ENCODE peak calls at places on chromosomes 6 and 20, in nine cellular contexts. One of them, this sample, is unnamed.

GRCh38 chr6:157535354-157536217 is 154.6 kb downstream of the ZDHHC14 start:
- DNase-seq in kidney glomerular epithelial cell: peak; percentile 68
- DNase-seq in WTC11: no peak
- DNase-seq in NCI-H345: no peak
- DNase-seq in HTR-8/SVneo: peak; percentile 23
- DNase-seq in IMR-90: peak; percentile 80
- DNase-seq in Panc1: peak; percentile 18
- DNase-seq in nephron progenitor cell: no peak
- DNase-seq in GOT3: no peak
- DNase-seq in this sample: peak; percentile 95

GRCh38 chr20:38131588-38132121 is 33.4 kb downstream of the TGM2 start:
- DNase-seq in kidney glomerular epithelial cell: no peak
- DNase-seq in WTC11: no peak
- DNase-seq in NCI-H345: no peak
- DNase-seq in HTR-8/SVneo: no peak
- DNase-seq in IMR-90: no peak
- DNase-seq in Panc1: no peak
- DNase-seq in nephron progenitor cell: no peak
- DNase-seq in GOT3: no peak
- DNase-seq in this sample: peak; percentile 12

GRCh38 chr6:19603716-19604115 is 233.5 kb upstream of the ID4 start:
- DNase-seq in kidney glomerular epithelial cell: no peak
- DNase-seq in WTC11: no peak
- DNase-seq in NCI-H345: no peak
- DNase-seq in HTR-8/SVneo: no peak
- DNase-seq in IMR-90: no peak
- DNase-seq in Panc1: no peak
- DNase-seq in nephron progenitor cell: no peak
- DNase-seq in GOT3: no peak
- DNase-seq in this sample: no peak

GRCh38 chr20:23683281-23683680 is 5.6 kb downstream of the CST4 start:
- DNase-seq in kidney glomerular epithelial cell: no peak
- DNase-seq in WTC11: no peak
- DNase-seq in NCI-H345: no peak
- DNase-seq in HTR-8/SVneo: no peak
- DNase-seq in IMR-90: no peak
- DNase-seq in Panc1: no peak
- DNase-seq in nephron progenitor cell: no peak
- DNase-seq in GOT3: no peak
- DNase-seq in this sample: peak; percentile 59

GRCh38 chr6:168147205-168147738 is 68.3 kb upstream of the FRMD1 start:
- DNase-seq in kidney glomerular epithelial cell: no peak
- DNase-seq in WTC11: no peak
- DNase-seq in NCI-H345: peak; percentile 80
- DNase-seq in HTR-8/SVneo: no peak
- DNase-seq in IMR-90: no peak
- DNase-seq in Panc1: no peak
- DNase-seq in nephron progenitor cell: no peak
- DNase-seq in GOT3: no peak
- DNase-seq in this sample: no peak

GRCh38 chr6:22350109-22350508 is 53.3 kb upstream of the PRL start:
- DNase-seq in kidney glomerular epithelial cell: no peak
- DNase-seq in WTC11: no peak
- DNase-seq in NCI-H345: peak; percentile 54
- DNase-seq in HTR-8/SVneo: no peak
- DNase-seq in IMR-90: peak; percentile 32
- DNase-seq in Panc1: no peak
- DNase-seq in nephron progenitor cell: no peak
- DNase-seq in GOT3: no peak
- DNase-seq in this sample: no peak

GRCh38 chr6:82144007-82144851 is 103.3 kb downstream of the IBTK start:
- DNase-seq in kidney glomerular epithelial cell: peak; percentile 99
- DNase-seq in WTC11: no peak
- DNase-seq in NCI-H345: no peak
- DNase-seq in HTR-8/SVneo: peak; percentile 67
- DNase-seq in IMR-90: peak; percentile 98
- DNase-seq in Panc1: peak; percentile 82
- DNase-seq in nephron progenitor cell: no peak
- DNase-seq in GOT3: peak; percentile 45
- DNase-seq in this sample: peak; percentile 95

GRCh38 chr20:3731944-3732326 is 550 bp upstream of the HSPA12B start:
- DNase-seq in kidney glomerular epithelial cell: no peak
- DNase-seq in WTC11: no peak
- DNase-seq in NCI-H345: no peak
- DNase-seq in HTR-8/SVneo: no peak
- DNase-seq in IMR-90: no peak
- DNase-seq in Panc1: no peak
- DNase-seq in nephron progenitor cell: no peak
- DNase-seq in GOT3: no peak
- DNase-seq in this sample: no peak

GRCh38 chr6:133340557-133340956 is 99.4 kb downstream of the EYA4 start:
- DNase-seq in kidney glomerular epithelial cell: peak; percentile 24
- DNase-seq in WTC11: no peak
- DNase-seq in NCI-H345: no peak
- DNase-seq in HTR-8/SVneo: no peak
- DNase-seq in IMR-90: peak; percentile 56
- DNase-seq in Panc1: no peak
- DNase-seq in nephron progenitor cell: no peak
- DNase-seq in GOT3: no peak
- DNase-seq in this sample: no peak

GRCh38 chr6:45633272-45633908 is 255.7 kb upstream of the SUPT3H start:
- DNase-seq in kidney glomerular epithelial cell: no peak
- DNase-seq in WTC11: no peak
- DNase-seq in NCI-H345: no peak
- DNase-seq in HTR-8/SVneo: no peak
- DNase-seq in IMR-90: no peak
- DNase-seq in Panc1: no peak
- DNase-seq in nephron progenitor cell: no peak
- DNase-seq in GOT3: no peak
- DNase-seq in this sample: no peak

This sample was measured in lung microvascular endothelial cell.